ENCODE peak calls at places on chromosomes 11 and 22, in six cellular contexts. P is choroid plexus epithelial cell, O is GM12865, Q is GM23338, T is cardiac muscle cell, K is neuronal stem cell. I is an unnamed sample.

GRCh38 chr22:30472994-30473720 is 1.3 kb upstream of the SEC14L3 start:
- DNase-seq in O (no peak), K (no peak), T (no peak), P (no peak), Q (no peak), I (peak; percentile 59)

GRCh38 chr11:26974068-26974790 is 19.7 kb upstream of the FIBIN start:
- DNase-seq in T (peak; percentile 55), Q (no peak), P (no peak), O (no peak), K (no peak), I (peak; percentile 35)

GRCh38 chr11:117316197-117316961 is at the start of gene BACE1:
- DNase-seq in T (peak; percentile 91), O (no peak), Q (peak; percentile 97), P (peak; percentile 82), K (peak; percentile 83), I (peak; percentile 74)

GRCh38 chr22:30701872-30702271 is 7.2 kb downstream of the OSBP2 start:
- DNase-seq in P (peak; percentile 16), Q (no peak), T (no peak), O (no peak), K (no peak), I (peak; percentile 17)

GRCh38 chr11:134260503-134260902 is 7.1 kb downstream of the ACAD8 start:
- DNase-seq in Q (no peak), K (no peak), T (no peak), O (no peak), P (no peak), I (no peak)

GRCh38 chr22:29269230-29269604 is 1.1 kb downstream of the EWSR1 start:
- DNase-seq in K (no peak), O (peak; percentile 23), T (peak; percentile 25), Q (peak; percentile 13), P (peak; percentile 21), I (no peak)

GRCh38 chr11:134576721-134577171 is 164.7 kb upstream of the B3GAT1 start:
- DNase-seq in O (no peak), T (no peak), P (no peak), K (no peak), Q (no peak), I (no peak)

GRCh38 chr11:111220716-111221115 is 24.8 kb upstream of the POU2AF2 start:
- DNase-seq in T (no peak), Q (no peak), O (no peak), K (no peak), P (no peak), I (no peak)

GRCh38 chr11:44899959-44900358 is 50.7 kb downstream of the TP53I11 start:
- DNase-seq in O (peak; percentile 71), P (peak; percentile 66), K (no peak), Q (peak; percentile 83), T (peak; percentile 73), I (peak; percentile 28)

GRCh38 chr11:70716986-70717775 is 318.9 kb downstream of the CTTN start:
- DNase-seq in Q (no peak), T (no peak), P (no peak), O (no peak), K (no peak), I (no peak)

GRCh38 chr11:128695539-128696221 is 1.8 kb downstream of the FLI1 start:
- DNase-seq in O (peak; percentile 66), P (peak; percentile 53), T (peak; percentile 73), K (no peak), Q (no peak), I (peak; percentile 27)

GRCh38 chr11:20003357-20003756 is 156.9 kb downstream of the DBX1 start:
- DNase-seq in T (no peak), P (no peak), Q (no peak), O (no peak), K (no peak), I (peak; percentile 66)

GRCh38 chr22:44362249-44363040 is 49.7 kb upstream of the SHISAL1 start:
- DNase-seq in Q (no peak), K (no peak), P (no peak), T (no peak), O (no peak), I (no peak)

DNA sequence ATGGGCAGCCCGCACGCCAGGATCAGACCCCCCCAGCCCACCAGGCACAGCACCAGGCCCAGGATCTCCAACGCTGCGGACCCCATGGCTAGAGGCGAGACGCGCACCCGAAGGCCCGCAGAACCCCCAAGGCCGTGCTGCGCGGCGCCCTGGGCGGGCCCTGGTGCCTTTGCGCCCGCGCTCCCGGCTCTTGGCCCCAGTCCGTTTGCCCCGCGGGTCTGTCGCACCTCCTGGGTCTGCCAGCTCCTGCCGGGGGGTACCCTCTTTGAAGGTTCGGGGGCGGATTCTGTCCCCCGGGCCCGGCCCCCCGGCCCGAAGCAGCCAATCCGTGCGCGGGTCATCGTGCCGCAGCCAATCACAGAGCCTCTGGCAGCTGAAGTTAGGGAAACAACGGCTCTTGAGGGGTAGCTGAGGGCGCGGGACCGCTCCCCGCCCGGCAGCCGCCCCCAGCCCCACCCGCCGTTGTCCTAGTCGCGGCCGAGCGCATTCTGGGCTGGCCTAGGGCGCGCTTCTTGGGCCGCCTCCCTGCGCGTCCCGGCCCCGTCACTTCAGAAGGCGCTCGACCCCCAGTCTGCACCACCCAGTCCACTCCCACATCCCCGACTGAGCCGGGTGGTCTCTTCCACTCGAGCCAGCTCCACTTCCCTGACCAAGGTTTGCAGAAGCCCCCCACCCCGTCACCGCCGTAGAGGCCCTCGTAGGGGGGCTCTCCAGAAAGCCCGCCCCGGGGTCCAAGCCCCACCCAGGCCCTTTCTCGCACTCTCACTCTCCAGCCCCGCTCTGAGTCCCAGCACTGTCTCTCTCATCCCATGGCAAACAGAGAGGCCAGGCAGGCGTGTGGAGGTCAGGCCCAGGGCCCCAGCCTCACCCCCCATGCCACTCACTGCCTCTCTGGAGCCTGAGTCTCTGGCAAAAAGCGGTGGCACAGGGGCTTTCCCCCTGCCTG is at the start of gene CLDN5:
- DNase-seq in O (no peak), T (peak; percentile 36), P (peak; percentile 39), K (peak; percentile 63), Q (peak; percentile 82), I (peak; percentile 23)
- H3K4me3 ChIP-seq in O (no peak within 1 kb of the TSS), T (peak within 1 kb of the TSS; percentile 24), P (peak within 1 kb of the TSS; percentile 56), K (peak within 1 kb of the TSS; percentile 74), Q (peak within 1 kb of the TSS; percentile 64), I (peak within 1 kb of the TSS; percentile 16)

GRCh38 chr11:69327741-69328191 is 33.8 kb downstream of the MYEOV start:
- DNase-seq in T (no peak), P (no peak), O (no peak), K (no peak), Q (no peak), I (no peak)
- H3K4me3 ChIP-seq in T (no peak overlapping the region), P (no peak overlapping the region), O (no peak overlapping the region), K (no peak overlapping the region), Q (no peak overlapping the region), I (no peak overlapping the region)

DNA sequence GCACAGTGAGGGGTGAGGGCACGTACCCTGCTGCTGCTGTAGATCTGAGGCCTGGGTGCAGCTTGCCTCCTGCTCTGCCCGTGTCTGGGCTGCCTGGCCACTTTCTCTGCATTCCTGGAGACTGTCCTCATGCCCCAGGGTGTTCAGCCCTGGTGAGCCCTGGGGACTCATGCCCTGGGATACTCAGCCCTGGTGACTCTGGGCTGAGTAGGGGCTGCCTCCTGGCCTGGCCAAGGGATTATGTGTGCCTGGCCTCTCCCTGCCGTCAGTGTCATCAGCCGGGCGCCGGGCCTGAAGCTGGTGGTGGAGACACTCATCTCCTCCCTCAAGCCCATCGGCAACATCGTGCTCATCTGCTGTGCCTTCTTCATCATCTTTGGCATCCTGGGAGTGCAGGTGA is 94.7 kb downstream of the CACNA1I start:
- DNase-seq in K (no peak), O (no peak), P (no peak), T (no peak), Q (peak; percentile 15), I (no peak)
- H3K4me3 ChIP-seq in K (no peak overlapping the region), O (no peak overlapping the region), P (no peak overlapping the region), T (no peak overlapping the region), Q (peak overlapping the region; percentile 56), I (no peak overlapping the region)

DNA sequence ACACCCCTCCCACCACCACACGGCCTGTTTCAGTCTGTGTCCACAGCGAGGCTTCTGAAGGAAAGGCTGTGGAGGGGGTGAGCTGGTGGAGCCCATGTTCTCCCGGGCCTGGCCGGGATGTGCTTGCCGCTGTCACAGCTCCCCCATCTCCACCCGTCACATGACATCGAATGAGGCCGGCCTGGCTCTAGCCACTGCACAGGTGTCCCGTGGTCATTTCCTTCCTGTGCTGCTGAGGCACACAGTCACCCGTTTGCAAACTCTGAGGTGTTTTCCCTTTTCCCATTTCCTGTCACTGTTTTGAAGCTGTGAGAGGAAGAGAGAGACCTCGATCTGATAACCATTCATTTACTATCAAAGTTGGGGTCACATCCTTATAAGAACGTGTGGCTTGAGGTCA is 55.7 kb upstream of the CLDN5 start:
- DNase-seq in T (peak; percentile 19), Q (no peak), O (peak; percentile 43), P (no peak), K (no peak), I (no peak)
- H3K4me3 ChIP-seq in T (no peak overlapping the region), Q (no peak overlapping the region), O (no peak overlapping the region), P (no peak overlapping the region), K (no peak overlapping the region), I (no peak overlapping the region)

GRCh38 chr22:19150482-19151328 is 613 bp upstream of the GSC2 start:
- DNase-seq in K (no peak), O (no peak), P (no peak), T (no peak), Q (no peak), I (no peak)
- H3K4me3 ChIP-seq in K (no peak overlapping the region), O (no peak overlapping the region), P (no peak overlapping the region), T (no peak overlapping the region), Q (peak overlapping the region; percentile 47), I (no peak overlapping the region)

GRCh38 chr11:65160643-65161042 is 9.4 kb upstream of the SPDYC start:
- DNase-seq in K (no peak), T (no peak), O (no peak), Q (no peak), P (no peak), I (no peak)

GRCh38 chr11:65156926-65157325 is 13.1 kb upstream of the SPDYC start:
- DNase-seq in P (no peak), O (no peak), T (no peak), Q (no peak), K (no peak), I (no peak)

GRCh38 chr11:65163684-65164083 is 6.3 kb upstream of the SPDYC start:
- DNase-seq in T (no peak), Q (no peak), O (no peak), K (no peak), P (no peak), I (no peak)

DNA sequence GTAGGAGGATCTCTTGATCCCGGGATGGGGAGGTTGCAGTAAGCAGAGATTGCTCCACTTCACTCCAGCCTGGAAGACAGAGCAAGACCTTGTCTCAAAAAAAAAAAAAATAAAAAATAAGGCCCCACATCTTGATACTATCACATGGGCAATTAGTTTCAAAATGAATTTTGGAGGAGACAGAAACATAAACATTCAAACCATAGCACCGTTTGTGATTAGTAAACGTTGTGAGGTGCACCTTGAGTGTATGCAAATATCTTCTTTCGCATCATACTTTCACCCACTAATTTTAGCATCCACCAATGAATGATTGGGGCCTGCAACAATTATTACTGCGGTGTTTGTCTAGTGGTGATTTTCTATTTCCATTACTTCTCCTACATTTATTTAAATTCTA is 11.0 kb upstream of the SPDYC start:
- DNase-seq in P (no peak), O (peak; percentile 79), K (no peak), Q (no peak), T (no peak), I (no peak)
- H3K4me3 ChIP-seq in P (no peak overlapping the region), O (no peak overlapping the region), K (no peak overlapping the region), Q (no peak overlapping the region), T (no peak overlapping the region), I (no peak overlapping the region)

I was measured in epithelial cell of esophagus.